ENCODE peak calls at places on chromosomes 1 and 21, in six cellular contexts. K, U, T, Y, X and F are unnamed samples.
A peak's percentile ranks its signal among the peaks of the same experiment; 100 is the strongest.

GRCh38 chr1:233641029-233641428 is 27.1 kb downstream of the KCNK1 start:
- DNase-seq in X (no peak), U (no peak), T (no peak), Y (no peak), K (no peak), F (no peak)

GRCh38 chr21:46052703-46053651 is 44.9 kb upstream of the COL6A2 start:
- DNase-seq in X (no peak), Y (no peak), K (no peak), U (no peak), T (no peak), F (no peak)

GRCh38 chr1:72892461-72892860 is 610.1 kb upstream of the NEGR1 start:
- DNase-seq in X (no peak), K (no peak), Y (no peak), U (no peak), T (no peak), F (no peak)

GRCh38 chr1:173917635-173918493 is 737 bp upstream of the SERPINC1 start:
- DNase-seq in K (no peak), Y (no peak), T (no peak), U (no peak), X (no peak), F (no peak)

GRCh38 chr1:94335950-94336349 is 82.2 kb upstream of the ABCD3 start:
- DNase-seq in Y (no peak), U (no peak), X (peak; percentile 93), K (peak; percentile 40), T (no peak), F (peak; percentile 51)

GRCh38 chr1:116855788-116856187 is 53.9 kb upstream of the PTGFRN start:
- DNase-seq in K (no peak), T (no peak), U (no peak), Y (no peak), X (peak; percentile 94), F (peak; percentile 75)

GRCh38 chr1:60367522-60367921 is 294.0 kb upstream of the C1orf87 start:
- DNase-seq in T (no peak), X (peak; percentile 30), U (peak; percentile 67), K (no peak), Y (no peak), F (no peak)

GRCh38 chr1:206080421-206080820 is 27.4 kb downstream of the RHEX start:
- DNase-seq in X (no peak), T (no peak), U (no peak), Y (no peak), K (peak; percentile 24), F (no peak)

GRCh38 chr1:201006450-201006849 is 17.1 kb downstream of the KIF21B start:
- DNase-seq in K (no peak), T (no peak), Y (no peak), U (no peak), X (no peak), F (no peak)

GRCh38 chr21:43858806-43859648 is 6.0 kb upstream of the AGPAT3 start:
- DNase-seq in T (no peak), X (no peak), Y (no peak), K (no peak), U (peak; percentile 62), F (no peak)

GRCh38 chr1:95850798-95851197 is 616.8 kb downstream of the RWDD3 start:
- DNase-seq in K (no peak), T (no peak), X (no peak), Y (no peak), U (no peak), F (no peak)

GRCh38 chr1:109659997-109660755 is 4.3 kb downstream of the GSTM4 start:
- DNase-seq in K (no peak), U (no peak), T (no peak), X (no peak), Y (no peak), F (no peak)

GRCh38 chr21:32184485-32184884 is 94.4 kb downstream of the MIS18A start:
- DNase-seq in T (no peak), X (peak; percentile 44), K (no peak), Y (no peak), U (no peak), F (no peak)

GRCh38 chr1:172964864-172965263 is 85.9 kb downstream of the TNFSF18 start:
- DNase-seq in K (no peak), U (no peak), X (no peak), T (no peak), Y (no peak), F (no peak)

GRCh38 chr1:8247821-8248436 is 70.0 kb upstream of the SLC45A1 start:
- DNase-seq in U (no peak), Y (no peak), T (no peak), K (no peak), X (no peak), F (no peak)

GRCh38 chr1:161115132-161115711 is 2.6 kb downstream of the PFDN2 start:
- DNase-seq in K (no peak), T (no peak), U (no peak), X (no peak), Y (no peak), F (no peak)

GRCh38 chr1:156596426-156596825 is 4.8 kb downstream of the NAXE start:
- DNase-seq in K (no peak), X (no peak), T (no peak), U (no peak), Y (no peak), F (no peak)

GRCh38 chr1:2921970-2922686 is 99.1 kb upstream of the ACTRT2 start:
- DNase-seq in U (no peak), T (no peak), K (peak; percentile 15), Y (peak; percentile 57), X (no peak), F (peak; percentile 63)

GRCh38 chr1:11706292-11706691 is 14.8 kb downstream of the DRAXIN start:
- DNase-seq in Y (no peak), X (no peak), U (no peak), K (no peak), T (no peak), F (no peak)

GRCh38 chr1:156276966-156277381 is 5.7 kb downstream of the SMG5 start:
- DNase-seq in U (no peak), T (no peak), Y (no peak), K (no peak), X (no peak), F (no peak)

GRCh38 chr1:224502459-224503160 is 68.0 kb upstream of the WDR26 start:
- DNase-seq in K (no peak), X (peak; percentile 90), U (no peak), T (no peak), Y (no peak), F (peak; percentile 41)

GRCh38 chr1:172914517-172915144 is 136.1 kb downstream of the TNFSF18 start:
- DNase-seq in X (no peak), T (no peak), U (no peak), Y (no peak), K (no peak), F (no peak)

GRCh38 chr1:200165493-200166220 is 138.1 kb downstream of the NR5A2 start:
- DNase-seq in T (no peak), U (no peak), K (no peak), Y (no peak), X (no peak), F (no peak)

GRCh38 chr1:13517193-13517812 is 3.5 kb upstream of the LRRC38 start:
- DNase-seq in T (no peak), U (no peak), X (no peak), K (peak; percentile 20), Y (no peak), F (peak; percentile 30)

GRCh38 chr1:77467741-77468140 is 185.9 kb downstream of the AK5 start:
- DNase-seq in Y (no peak), K (no peak), X (no peak), T (no peak), U (no peak), F (no peak)

GRCh38 chr1:5822266-5822665 is 170.0 kb downstream of the NPHP4 start:
- DNase-seq in X (no peak), Y (no peak), T (no peak), U (no peak), K (no peak), F (no peak)

GRCh38 chr1:57307382-57307781 is 116.5 kb downstream of the DAB1 start:
- DNase-seq in T (no peak), K (peak; percentile 84), U (no peak), Y (peak; percentile 35), X (no peak), F (peak; percentile 7)

GRCh38 chr1:234962340-234962989 is 166.2 kb downstream of the TOMM20 start:
- DNase-seq in Y (no peak), X (no peak), U (no peak), T (no peak), K (peak; percentile 36), F (peak; percentile 50)

GRCh38 chr1:31828926-31829690 is 13.3 kb upstream of the SPOCD1 start:
- DNase-seq in Y (no peak), T (no peak), U (no peak), X (no peak), K (no peak), F (no peak)

GRCh38 chr1:12173631-12174121 is 6.9 kb downstream of the TNFRSF1B start:
- DNase-seq in Y (peak; percentile 90), K (peak; percentile 93), X (no peak), U (peak; percentile 93), T (no peak), F (no peak)

GRCh38 chr1:84223751-84224432 is 77.6 kb upstream of the SAMD13 start:
- DNase-seq in X (no peak), K (no peak), T (no peak), U (no peak), Y (no peak), F (no peak)

GRCh38 chr1:51044834-51045233 is 57.2 kb upstream of the C1orf185 start:
- DNase-seq in T (no peak), U (no peak), X (peak; percentile 22), Y (no peak), K (no peak), F (peak; percentile 20)

GRCh38 chr21:33419538-33420123 is 16.4 kb downstream of the IFNGR2 start:
- DNase-seq in U (no peak), X (no peak), Y (no peak), T (no peak), K (no peak), F (no peak)